ENCODE peak calls at places on chromosomes 1 and 21, in ten cellular contexts. V is GM23248; M is Calu3; G is GM19239; L is H9; Y is T-helper 22 cell; X is heart left ventricle; Z is NCI-H2081; J is effector memory CD8-positive, alpha-beta T cell; A is Right ventricle myocardium superior. C is an unnamed sample.
A peak's percentile ranks its signal among the peaks of the same experiment; 100 is the strongest.

GRCh38 chr1:230861489-230861888 is 6.8 kb downstream of the C1orf198 start:
- DNase-seq in L (peak; percentile 73), Y (no peak), X (no peak), M (no peak), G (no peak), Z (no peak), J (no peak), V (no peak), A (no peak), C (no peak)

GRCh38 chr1:205147191-205147590 is 25.4 kb upstream of the RBBP5 start:
- DNase-seq in L (no peak), Y (no peak), J (no peak), V (peak; percentile 97), G (no peak), X (no peak), Z (no peak), A (no peak), M (no peak), C (peak; percentile 38)

GRCh38 chr21:36647279-36648093 is 51.4 kb upstream of the SIM2 start:
- DNase-seq in X (no peak), G (no peak), M (peak; percentile 35), J (no peak), V (no peak), A (no peak), Y (no peak), Z (no peak), L (peak; percentile 57), C (no peak)

GRCh38 chr1:18144921-18145699 is 37.5 kb downstream of the IGSF21 start:
- DNase-seq in A (no peak), Z (no peak), J (no peak), X (no peak), Y (no peak), G (no peak), V (peak; percentile 58), M (no peak), L (no peak), C (no peak)

GRCh38 chr21:45981641-45982255 is at the start of gene COL6A1:
- DNase-seq in J (no peak), Y (no peak), G (no peak), X (peak; percentile 82), A (peak; percentile 82), L (peak; percentile 57), M (peak; percentile 44), V (peak; percentile 87), Z (no peak), C (peak; percentile 91)

GRCh38 chr1:202283379-202283844 is 58.3 kb downstream of the UBE2T start:
- DNase-seq in L (no peak), G (no peak), J (no peak), V (peak; percentile 85), Z (no peak), M (no peak), A (no peak), Y (peak; percentile 5), X (no peak), C (peak; percentile 36)

GRCh38 chr21:42012344-42012743 is 2.2 kb upstream of the ZBTB21 start:
- DNase-seq in A (no peak), Z (no peak), L (no peak), G (no peak), X (no peak), M (no peak), J (no peak), V (no peak), Y (no peak), C (no peak)

GRCh38 chr21:41778974-41779600 is 12.2 kb upstream of the RIPK4 start:
- DNase-seq in V (no peak), M (no peak), X (no peak), J (no peak), L (peak; percentile 75), Y (no peak), Z (no peak), A (no peak), G (no peak), C (no peak)

GRCh38 chr1:246107516-246108277 is 399.4 kb downstream of the SMYD3 start:
- DNase-seq in Y (no peak), V (peak; percentile 24), L (no peak), J (no peak), A (no peak), X (no peak), G (no peak), M (no peak), Z (peak; percentile 27), C (no peak)

GRCh38 chr1:247639381-247639981 is 34.1 kb downstream of the OR2G3 start:
- DNase-seq in G (no peak), Z (no peak), M (no peak), V (peak; percentile 28), X (peak; percentile 52), L (peak; percentile 91), J (no peak), A (peak; percentile 88), Y (no peak), C (peak; percentile 30)

GRCh38 chr21:19122371-19122770 is 718.8 kb upstream of the TMPRSS15 start:
- DNase-seq in A (no peak), G (no peak), J (no peak), X (no peak), M (no peak), Y (no peak), V (no peak), Z (peak; percentile 24), L (no peak), C (no peak)

GRCh38 chr1:27656157-27656893 is 15.7 kb downstream of the IFI6 start:
- DNase-seq in V (peak; percentile 95), J (no peak), L (peak; percentile 89), A (peak; percentile 80), Z (peak; percentile 19), M (no peak), X (peak; percentile 66), G (no peak), Y (no peak), C (peak; percentile 75)

GRCh38 chr1:7551442-7551841 is 219.7 kb upstream of the VAMP3 start:
- DNase-seq in G (no peak), L (no peak), Y (no peak), Z (no peak), M (no peak), A (no peak), X (no peak), J (no peak), V (no peak), C (no peak)

GRCh38 chr21:25756190-25756932 is 21.6 kb downstream of the GABPA start:
- DNase-seq in M (no peak), X (no peak), V (no peak), G (no peak), Z (no peak), A (no peak), L (no peak), J (no peak), Y (no peak), C (no peak)

GRCh38 chr1:9639190-9639589 is 12.3 kb upstream of the PIK3CD start:
- DNase-seq in Z (no peak), L (no peak), V (no peak), Y (no peak), J (no peak), X (no peak), G (no peak), M (no peak), A (no peak), C (no peak)

GRCh38 chr1:109025691-109026090 is 16.2 kb downstream of the WDR47 start:
- DNase-seq in Y (no peak), J (no peak), V (peak; percentile 3), A (no peak), L (no peak), G (no peak), Z (no peak), M (no peak), X (no peak), C (no peak)

GRCh38 chr1:2073382-2074230 is 23.4 kb downstream of the PRKCZ start:
- DNase-seq in V (peak; percentile 88), A (no peak), J (no peak), X (no peak), G (no peak), M (no peak), L (no peak), Y (no peak), Z (no peak), C (peak; percentile 92)

GRCh38 chr1:41485605-41486004 is 1.1 kb upstream of the EDN2 start:
- DNase-seq in V (peak; percentile 70), L (no peak), Z (no peak), J (no peak), M (peak; percentile 37), A (no peak), G (no peak), Y (no peak), X (no peak), C (no peak)

GRCh38 chr1:156128749-156129682 is 14.5 kb downstream of the LMNA start:
- DNase-seq in A (peak; percentile 65), Y (no peak), J (no peak), L (no peak), V (peak; percentile 81), Z (no peak), M (no peak), X (peak; percentile 84), G (no peak), C (no peak)

GRCh38 chr1:213295860-213296259 is 244.8 kb downstream of the RPS6KC1 start:
- DNase-seq in X (no peak), J (no peak), A (no peak), M (no peak), G (no peak), Z (no peak), Y (no peak), V (no peak), L (no peak), C (no peak)